ENCODE peak calls at places on chromosomes 12 and 14, in four cellular contexts. L, G, J and H are unnamed samples.

GRCh38 chr12:49092086-49092815 is 2.4 kb downstream of the DHH start:
- DNase-seq in G (no peak), L (no peak), J (peak), H (peak)

GRCh38 chr12:121893901-121894540 is 5.4 kb downstream of the PSMD9 start:
- DNase-seq in G (no peak), J (peak), L (no peak), H (no peak)

GRCh38 chr12:89883630-89884364 is 175.2 kb upstream of the ATP2B1 start:
- DNase-seq in J (peak), G (no peak), L (no peak), H (no peak)

GRCh38 chr12:52228366-52228765 is 4.7 kb upstream of the KRT7 start:
- DNase-seq in J (no peak), L (no peak), G (no peak), H (no peak)

GRCh38 chr12:130350715-130351114 is 13.0 kb downstream of the PIWIL1 start:
- DNase-seq in J (no peak), L (no peak), G (no peak), H (no peak)

GRCh38 chr12:21695896-21696295 is 38.3 kb upstream of the LDHB start:
- DNase-seq in L (no peak), G (no peak), J (peak), H (no peak)

GRCh38 chr14:72818998-72819397 is 74.9 kb downstream of the DPF3 start:
- DNase-seq in L (no peak), G (no peak), J (no peak), H (no peak)

GRCh38 chr12:46219147-46219891 is 49.5 kb downstream of the SLC38A1 start:
- DNase-seq in L (no peak), J (peak), G (no peak), H (no peak)

GRCh38 chr14:92564361-92565039 is 50.9 kb downstream of the RIN3 start:
- DNase-seq in J (no peak), G (peak), L (no peak), H (no peak)

GRCh38 chr14:47675489-47676300 is at the start of gene MDGA2:
- DNase-seq in L (no peak), J (peak), G (no peak), H (peak)